ENCODE peak calls at places on chromosomes 2 and 18, in five cellular contexts. J, W, Z, C and D are unnamed samples.

GRCh38 chr2:170744248-170745002 is 25.8 kb upstream of the ERICH2 start:
- DNase-seq in W (peak; percentile 15), Z (no peak), J (no peak), C (no peak), D (no peak)

GRCh38 chr18:24878289-24878688 is 417.9 kb downstream of the HRH4 start:
- DNase-seq in J (peak; percentile 64), Z (no peak), W (peak; percentile 74), C (no peak), D (no peak)

GRCh38 chr18:55586841-55587240 is 1.2 kb downstream of the TCF4 start:
- DNase-seq in J (peak; percentile 53), C (no peak), Z (no peak), W (peak; percentile 77), D (no peak)

GRCh38 chr2:28082131-28082530 is 191.6 kb downstream of the BABAM2 start:
- DNase-seq in W (peak; percentile 39), J (peak; percentile 41), Z (no peak), C (no peak), D (no peak)

GRCh38 chr2:41729800-41730364 is 317.9 kb upstream of the PKDCC start:
- DNase-seq in C (no peak), Z (no peak), J (no peak), W (no peak), D (no peak)

GRCh38 chr2:30915485-30915884 is 108.2 kb upstream of the CAPN13 start:
- DNase-seq in Z (peak; percentile 17), W (no peak), J (peak; percentile 0), C (peak; percentile 18), D (peak; percentile 79)

GRCh38 chr18:1663879-1664705 is 759.4 kb downstream of the ADCYAP1 start:
- DNase-seq in Z (peak; percentile 41), C (peak; percentile 39), W (no peak), J (no peak), D (peak; percentile 72)

GRCh38 chr2:214574077-214574775 is 163.4 kb downstream of the VWC2L start:
- DNase-seq in Z (no peak), J (no peak), W (no peak), C (no peak), D (no peak)

GRCh38 chr2:94769733-94770132 is 101.5 kb upstream of the TEKT4 start:
- DNase-seq in W (no peak), C (no peak), J (no peak), Z (no peak), D (no peak)

GRCh38 chr2:156065912-156066311 is 266.6 kb downstream of the NR4A2 start:
- DNase-seq in Z (no peak), C (no peak), J (no peak), W (no peak), D (no peak)

GRCh38 chr2:70448041-70448440 is 105.6 kb downstream of the TGFA start:
- DNase-seq in Z (no peak), C (no peak), W (no peak), J (no peak), D (peak; percentile 3)

GRCh38 chr2:200308421-200309295 is 2.2 kb downstream of the SPATS2L start:
- DNase-seq in W (peak; percentile 62), C (no peak), J (peak; percentile 63), Z (no peak), D (no peak)

GRCh38 chr2:45011621-45012602 is 2.7 kb upstream of the SIX2 start:
- DNase-seq in J (no peak), Z (no peak), C (no peak), W (no peak), D (no peak)

GRCh38 chr2:164260506-164260905 is 360.8 kb downstream of the GRB14 start:
- DNase-seq in Z (no peak), C (no peak), J (no peak), W (no peak), D (no peak)

GRCh38 chr2:118059919-118060478 is 28.3 kb upstream of the INSIG2 start:
- DNase-seq in J (peak; percentile 74), C (no peak), Z (no peak), W (peak; percentile 92), D (no peak)

GRCh38 chr2:135475128-135475527 is 55.9 kb downstream of the ZRANB3 start:
- DNase-seq in Z (no peak), W (no peak), C (no peak), J (no peak), D (no peak)

GRCh38 chr2:48715956-48716355 is 39.6 kb downstream of the LHCGR start:
- DNase-seq in J (peak; percentile 64), C (no peak), W (no peak), Z (no peak), D (no peak)

GRCh38 chr18:6616981-6617380 is 112.5 kb upstream of the ARHGAP28 start:
- DNase-seq in Z (no peak), J (peak; percentile 41), C (no peak), W (no peak), D (no peak)

GRCh38 chr2:45337396-45337795 is 273.7 kb downstream of the SRBD1 start:
- DNase-seq in C (no peak), J (no peak), Z (no peak), W (no peak), D (no peak)

GRCh38 chr2:43074052-43074451 is 152.4 kb downstream of the ZFP36L2 start:
- DNase-seq in J (no peak), C (no peak), W (no peak), Z (no peak), D (no peak)

GRCh38 chr2:168698959-168699358 is 103.5 kb upstream of the NOSTRIN start:
- DNase-seq in J (no peak), Z (no peak), C (no peak), W (no peak), D (no peak)

GRCh38 chr18:67525328-67526110 is 9.0 kb upstream of the DSEL start:
- DNase-seq in C (peak; percentile 39), J (peak; percentile 99), W (peak; percentile 90), Z (no peak), D (no peak)

GRCh38 chr2:174631009-174631981 is 33.7 kb upstream of the WIPF1 start:
- DNase-seq in Z (no peak), W (peak; percentile 76), C (no peak), J (peak; percentile 90), D (no peak)

GRCh38 chr2:111900859-111901258 is 2.5 kb downstream of the MERTK start:
- DNase-seq in W (peak; percentile 53), C (no peak), J (peak; percentile 38), Z (no peak), D (no peak)

GRCh38 chr2:237026981-237027711 is 58.5 kb upstream of the COPS8 start:
- DNase-seq in W (peak; percentile 75), Z (peak; percentile 29), J (peak; percentile 49), C (peak; percentile 55), D (peak; percentile 76)

GRCh38 chr2:199282309-199282708 is 175.4 kb downstream of the SATB2 start:
- DNase-seq in C (no peak), W (no peak), J (no peak), Z (no peak), D (no peak)

GRCh38 chr2:206064077-206064476 is 21.9 kb downstream of the INO80D start:
- DNase-seq in C (no peak), J (no peak), W (no peak), Z (no peak), D (no peak)

GRCh38 chr18:13617826-13618515 is 108.4 kb downstream of the FAM210A start:
- DNase-seq in C (no peak), J (no peak), Z (no peak), W (no peak), D (no peak)

GRCh38 chr2:69893684-69894481 is at the start of gene SNRNP27:
- DNase-seq in Z (no peak), W (peak; percentile 79), J (peak; percentile 83), C (peak; percentile 68), D (peak; percentile 68)

GRCh38 chr18:8995096-8995495 is 107.4 kb upstream of the NDUFV2 start:
- DNase-seq in J (no peak), Z (no peak), C (no peak), W (no peak), D (no peak)

GRCh38 chr2:205746408-205746785 is 64.1 kb downstream of the NRP2 start:
- DNase-seq in J (no peak), C (no peak), W (no peak), Z (no peak), D (no peak)

GRCh38 chr2:168604252-168604651 is 148.2 kb downstream of the CERS6 start:
- DNase-seq in C (no peak), J (no peak), W (no peak), Z (no peak), D (no peak)

GRCh38 chr2:200356794-200357472 is 50.4 kb downstream of the SPATS2L start:
- DNase-seq in C (no peak), Z (no peak), J (peak; percentile 78), W (peak; percentile 54), D (no peak)

GRCh38 chr2:18648161-18648560 is 58.8 kb upstream of the NT5C1B start:
- DNase-seq in W (no peak), J (no peak), C (no peak), Z (no peak), D (no peak)

GRCh38 chr2:126890136-126890961 is 8.3 kb upstream of the TEX51 start:
- DNase-seq in W (no peak), J (no peak), Z (no peak), C (no peak), D (peak; percentile 8)

GRCh38 chr2:126887506-126887905 is 11.2 kb upstream of the TEX51 start:
- DNase-seq in J (no peak), W (no peak), C (no peak), Z (no peak), D (peak; percentile 14)

GRCh38 chr2:126890962-126891450 is 7.7 kb upstream of the TEX51 start:
- DNase-seq in W (no peak), C (no peak), J (no peak), Z (no peak), D (no peak)

GRCh38 chr2:126889501-126890135 is 9.1 kb upstream of the TEX51 start:
- DNase-seq in Z (no peak), C (no peak), J (no peak), W (no peak), D (peak; percentile 15)

GRCh38 chr2:126889071-126889470 is 9.6 kb upstream of the TEX51 start:
- DNase-seq in J (no peak), Z (no peak), C (no peak), W (no peak), D (peak; percentile 25)
- H4K91ac ChIP-seq in J (no peak overlapping the region), Z (no peak overlapping the region), C (no peak overlapping the region), W (no peak overlapping the region), D (no peak overlapping the region)

GRCh38 chr2:25250331-25251031 is 82.1 kb upstream of the POMC start:
- DNase-seq in J (peak; percentile 92), Z (no peak), C (no peak), W (peak; percentile 74), D (no peak)
- H2BK5ac ChIP-seq in J (no peak overlapping the region), Z (peak overlapping the region; percentile 96), C (peak overlapping the region; percentile 84), W (peak overlapping the region; percentile 33), D (no peak overlapping the region)

GRCh38 chr2:181894381-181894780 is 2.9 kb downstream of the ITPRID2 start:
- DNase-seq in Z (no peak), C (no peak), W (no peak), J (no peak), D (no peak)

GRCh38 chr2:181892795-181893435 is 1.4 kb downstream of the ITPRID2 start:
- DNase-seq in W (peak; percentile 40), Z (no peak), J (peak; percentile 58), C (no peak), D (no peak)

GRCh38 chr2:181895788-181896187 is 4.3 kb downstream of the ITPRID2 start:
- DNase-seq in Z (no peak), J (no peak), W (no peak), C (no peak), D (no peak)

GRCh38 chr2:181891258-181891965 is at the start of gene ITPRID2:
- DNase-seq in C (peak; percentile 77), Z (peak; percentile 43), W (peak; percentile 92), J (peak; percentile 89), D (peak; percentile 79)

GRCh38 chr2:181891966-181892794 is 650 bp downstream of the ITPRID2 start:
- DNase-seq in J (peak; percentile 55), C (peak; percentile 70), W (peak; percentile 85), Z (peak; percentile 27), D (peak; percentile 74)
- H4K91ac ChIP-seq in J (peak overlapping the region; percentile 21), C (no peak overlapping the region), W (peak overlapping the region; percentile 100), Z (peak overlapping the region; percentile 71), D (no peak overlapping the region)

GRCh38 chr2:85259101-85259590 is 68.6 kb downstream of the TGOLN2 start:
- DNase-seq in J (peak; percentile 65), Z (no peak), C (peak; percentile 56), W (peak; percentile 78), D (no peak)
- H2BK5ac ChIP-seq in J (peak overlapping the region; percentile 28), Z (no peak overlapping the region), C (no peak overlapping the region), W (peak overlapping the region; percentile 68), D (no peak overlapping the region)